ENCODE peak calls at places on chromosomes 12 and 14, in four cellular contexts. B, C, I and O are unnamed samples.

GRCh38 chr12:124930576-124930975 is 16.1 kb upstream of the UBC start:
- DNase-seq in B (no peak), I (no peak), C (no peak), O (no peak)

GRCh38 chr12:31235868-31236395 is 90.0 kb downstream of the SINHCAF start:
- DNase-seq in B (no peak), C (no peak), I (no peak), O (no peak)

GRCh38 chr14:56844603-56845002 is 34.3 kb upstream of the OTX2 start:
- DNase-seq in I (no peak), B (no peak), C (no peak), O (no peak)

GRCh38 chr12:53739285-53740129 is 12.3 kb upstream of the CALCOCO1 start:
- DNase-seq in C (no peak), I (no peak), B (no peak), O (no peak)

GRCh38 chr12:92431146-92431545 is 271.6 kb upstream of the PLEKHG7 start:
- DNase-seq in B (no peak), I (no peak), C (no peak), O (no peak)

GRCh38 chr12:105803292-105803691 is 335.5 kb downstream of the NUAK1 start:
- DNase-seq in C (no peak), I (no peak), B (no peak), O (no peak)

GRCh38 chr12:57096099-57096572 is 7.2 kb downstream of the NAB2 start:
- DNase-seq in I (no peak), C (no peak), B (peak), O (no peak)

GRCh38 chr12:62113366-62114011 is 146.7 kb upstream of the USP15 start:
- DNase-seq in C (no peak), B (no peak), I (no peak), O (no peak)

GRCh38 chr12:12717586-12718381 is 616 bp downstream of the CDKN1B start:
- DNase-seq in I (no peak), C (no peak), B (no peak), O (no peak)

GRCh38 chr12:21190016-21190415 is 59.0 kb downstream of the SLCO1B1 start:
- DNase-seq in C (no peak), B (no peak), I (no peak), O (no peak)

GRCh38 chr14:58625438-58625837 is 12.3 kb upstream of the DACT1 start:
- DNase-seq in I (no peak), C (no peak), B (no peak), O (no peak)

GRCh38 chr12:72472350-72472749 is 200.2 kb downstream of the TRHDE start:
- DNase-seq in C (no peak), B (no peak), I (no peak), O (no peak)

GRCh38 chr14:38128640-38129039 is 79.1 kb upstream of the SSTR1 start:
- DNase-seq in I (no peak), C (no peak), B (no peak), O (no peak)

GRCh38 chr14:87468531-87468930 is 524.5 kb downstream of the GALC start:
- DNase-seq in C (peak), I (no peak), B (no peak), O (no peak)

GRCh38 chr14:25048170-25049126 is 1.5 kb downstream of the STXBP6 start:
- DNase-seq in B (peak), C (no peak), I (peak), O (no peak)

GRCh38 chr12:132206093-132206434 is 61.8 kb downstream of the NOC4L start:
- DNase-seq in I (no peak), B (no peak), C (no peak), O (no peak)

GRCh38 chr14:72978856-72979255 is 48.0 kb downstream of the ZFYVE1 start:
- DNase-seq in C (no peak), B (no peak), I (no peak), O (no peak)

GRCh38 chr12:105992849-105993740 is 145.7 kb downstream of the NUAK1 start:
- DNase-seq in I (no peak), B (peak), C (peak), O (no peak)

GRCh38 chr14:26896447-26896846 is 298.6 kb upstream of the NOVA1 start:
- DNase-seq in I (no peak), B (peak), C (no peak), O (no peak)

GRCh38 chr14:93977790-93978581 is 1.6 kb upstream of the ASB2 start:
- DNase-seq in I (no peak), C (no peak), B (no peak), O (no peak)

GRCh38 chr14:82915381-82915780 is 1381.7 kb upstream of the SEL1L start:
- DNase-seq in I (no peak), C (no peak), B (no peak), O (no peak)

DNA sequence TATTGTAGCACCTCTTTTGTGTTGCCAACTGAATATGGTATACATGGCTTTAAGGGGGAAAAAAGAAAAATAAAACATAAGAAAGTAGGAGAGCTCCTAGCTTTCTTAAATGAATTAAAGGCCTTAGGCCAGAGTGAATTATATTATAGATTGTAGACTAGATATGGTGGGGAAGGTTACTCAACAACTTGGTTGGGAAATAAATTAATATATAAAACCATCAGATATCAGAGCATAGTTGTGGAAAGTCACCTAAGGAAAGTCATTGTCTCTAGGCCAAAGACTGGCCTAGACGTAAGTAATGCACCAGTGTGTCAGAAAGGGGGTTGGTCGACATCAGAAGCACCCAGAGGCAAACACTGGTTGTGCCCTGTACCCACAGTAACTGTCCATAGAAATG is 391.8 kb downstream of the RAD51B start:
- DNase-seq in I (no peak), C (no peak), B (peak), O (no peak)
- H3K4me3 ChIP-seq in I (no peak), C (no peak), B (no peak), O (no peak)

GRCh38 chr12:80895240-80895639 is 42.5 kb downstream of the LIN7A start:
- DNase-seq in B (no peak), C (no peak), I (no peak), O (no peak)

GRCh38 chr12:80894179-80894578 is 43.6 kb downstream of the LIN7A start:
- DNase-seq in I (no peak), C (no peak), B (no peak), O (no peak)

GRCh38 chr12:80892597-80893445 is 44.9 kb downstream of the LIN7A start:
- DNase-seq in C (no peak), B (no peak), I (no peak), O (peak)
- H3K4me3 ChIP-seq in C (no peak), B (no peak), I (no peak), O (no peak)

GRCh38 chr14:104581521-104581920 is 2.0 kb downstream of the C14orf180 start:
- DNase-seq in I (no peak), B (no peak), C (no peak), O (no peak)

GRCh38 chr14:104582649-104583048 is 3.1 kb downstream of the C14orf180 start:
- DNase-seq in I (no peak), C (no peak), B (peak), O (no peak)

GRCh38 chr14:104579507-104579906 is at the start of gene C14orf180:
- DNase-seq in B (no peak), C (no peak), I (no peak), O (no peak)

GRCh38 chr14:104582005-104582404 is 2.4 kb downstream of the C14orf180 start:
- DNase-seq in I (no peak), C (no peak), B (peak), O (no peak)

DNA sequence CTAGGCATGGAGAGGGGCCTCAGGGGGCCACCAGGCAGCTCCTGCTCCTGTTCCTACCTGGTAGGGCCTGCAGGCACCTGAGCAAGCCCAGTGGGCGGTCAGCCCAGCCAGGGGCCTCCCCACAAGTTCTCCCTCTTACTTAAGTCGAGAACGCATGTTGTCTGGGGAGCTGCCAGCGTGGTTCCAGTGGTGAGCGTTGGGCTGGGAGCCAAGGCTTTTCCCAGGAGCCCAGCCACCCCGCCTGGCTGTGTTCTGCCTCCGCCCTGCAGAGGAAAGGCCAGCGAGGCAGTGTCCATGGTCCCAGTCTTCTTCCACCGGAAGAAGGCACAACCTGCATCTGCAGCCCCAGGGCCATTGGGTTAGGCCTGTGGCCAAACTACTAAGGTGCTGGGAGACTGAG is 1.4 kb downstream of the C14orf180 start:
- DNase-seq in C (no peak), I (no peak), B (peak), O (no peak)
- H3K4me3 ChIP-seq in C (no peak), I (no peak), B (no peak), O (no peak)

GRCh38 chr14:102279688-102280348 is 25.1 kb downstream of the MOK start:
- DNase-seq in C (peak), I (no peak), B (peak), O (peak)
- H3K4me3 ChIP-seq in C (no peak), I (no peak), B (no peak), O (peak)

GRCh38 chr12:96187675-96188355 is 6.4 kb upstream of the ELK3 start:
- DNase-seq in C (no peak), B (no peak), I (no peak), O (no peak)
- H3K4me3 ChIP-seq in C (no peak), B (no peak), I (no peak), O (no peak)

GRCh38 chr12:32549675-32550079 is 129.4 kb upstream of the DNM1L start:
- DNase-seq in B (peak), C (no peak), I (no peak), O (no peak)
- H3K4me3 ChIP-seq in B (no peak), C (no peak), I (peak), O (peak)